ENCODE peak calls at places on chromosome 10, in four cellular contexts. B is fibroblast of lung, L is H9, N is H1. J is an unnamed sample.

GRCh38 chr10:70561051-70561450 is 41.5 kb downstream of the PRF1 start:
- DNase-seq in B (no peak), L (no peak), N (no peak), J (no peak)

GRCh38 chr10:3828404-3829192 is 43.6 kb upstream of the KLF6 start:
- DNase-seq in L (no peak), N (no peak), B (peak), J (peak)

GRCh38 chr10:67788028-67788886 is 49.7 kb downstream of the DNAJC12 start:
- DNase-seq in B (peak), N (peak), L (peak), J (peak)

GRCh38 chr10:5089869-5090268 is 4.3 kb upstream of the AKR1C3 start:
- DNase-seq in L (peak), B (peak), N (no peak), J (peak)

GRCh38 chr10:69446229-69446628 is 5.0 kb upstream of the TSPAN15 start:
- DNase-seq in N (no peak), B (no peak), L (no peak), J (no peak)

GRCh38 chr10:60203993-60204618 is 185.6 kb downstream of the ANK3 start:
- DNase-seq in B (peak), N (no peak), L (no peak), J (peak)

GRCh38 chr10:29862926-29863614 is 196.3 kb downstream of the JCAD start:
- DNase-seq in N (no peak), L (no peak), B (peak), J (peak)

GRCh38 chr10:31101123-31101522 is 69.5 kb upstream of the ZNF438 start:
- DNase-seq in B (peak), N (no peak), L (no peak), J (peak)

GRCh38 chr10:66926841-66927240 is 1.0 kb downstream of the LRRTM3 start:
- DNase-seq in L (no peak), N (no peak), B (no peak), J (no peak)

GRCh38 chr10:12235796-12236195 is 39.8 kb downstream of the CDC123 start:
- DNase-seq in N (no peak), B (peak), L (no peak), J (no peak)

GRCh38 chr10:43389867-43390266 is 18.4 kb downstream of the FXYD4 start:
- DNase-seq in N (no peak), L (no peak), B (no peak), J (no peak)

GRCh38 chr10:84265378-84265777 is 20.5 kb downstream of the RGR start:
- DNase-seq in B (no peak), N (no peak), L (no peak), J (no peak)

DNA sequence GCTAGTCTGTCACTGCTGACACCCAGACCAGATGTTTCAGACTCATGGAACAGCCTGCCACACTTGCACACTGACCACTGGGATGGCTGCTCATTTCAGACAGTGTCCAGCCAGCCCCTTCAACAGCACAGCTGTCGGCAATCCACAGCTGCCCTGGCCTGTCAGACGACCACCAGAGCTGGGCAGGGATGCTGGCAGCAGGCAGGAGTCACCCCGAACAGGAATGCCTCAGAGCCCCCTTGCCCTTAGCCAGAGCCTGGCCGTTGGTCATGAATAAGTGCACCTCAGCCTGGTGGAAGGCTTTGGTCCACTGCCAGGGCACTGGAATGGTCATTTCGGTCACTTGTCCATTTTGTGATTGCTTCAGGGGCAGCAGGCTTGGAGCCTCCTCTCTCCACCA is 149.6 kb upstream of the TCERG1L start:
- DNase-seq in B (no peak), N (no peak), L (no peak), J (no peak)
- H2AFZ ChIP-seq in B (no peak), N (no peak), L (no peak), J (no peak)

GRCh38 chr10:7409045-7409731 is 1.6 kb downstream of the SFMBT2 start:
- DNase-seq in N (no peak), B (peak), L (peak), J (peak)

GRCh38 chr10:7407368-7408002 is 3.3 kb downstream of the SFMBT2 start:
- DNase-seq in B (peak), N (peak), L (peak), J (no peak)

GRCh38 chr10:7409732-7410168 is 1.1 kb downstream of the SFMBT2 start:
- DNase-seq in N (no peak), L (no peak), B (peak), J (no peak)

GRCh38 chr10:7408003-7408493 is 2.8 kb downstream of the SFMBT2 start:
- DNase-seq in L (peak), B (peak), N (peak), J (no peak)

GRCh38 chr10:7408494-7409044 is 2.3 kb downstream of the SFMBT2 start:
- DNase-seq in N (peak), L (peak), B (peak), J (peak)
- H2AFZ ChIP-seq in N (no peak), L (no peak), B (no peak), J (peak)

GRCh38 chr10:101566333-101567164 is 21.5 kb downstream of the POLL start:
- DNase-seq in L (peak), B (peak), N (peak), J (peak)
- H2AFZ ChIP-seq in L (no peak), B (peak), N (no peak), J (peak)

GRCh38 chr10:95443636-95444035 is 117.5 kb downstream of the SORBS1 start:
- DNase-seq in N (no peak), L (no peak), B (no peak), J (no peak)
- H2AFZ ChIP-seq in N (no peak), L (no peak), B (no peak), J (no peak)

DNA sequence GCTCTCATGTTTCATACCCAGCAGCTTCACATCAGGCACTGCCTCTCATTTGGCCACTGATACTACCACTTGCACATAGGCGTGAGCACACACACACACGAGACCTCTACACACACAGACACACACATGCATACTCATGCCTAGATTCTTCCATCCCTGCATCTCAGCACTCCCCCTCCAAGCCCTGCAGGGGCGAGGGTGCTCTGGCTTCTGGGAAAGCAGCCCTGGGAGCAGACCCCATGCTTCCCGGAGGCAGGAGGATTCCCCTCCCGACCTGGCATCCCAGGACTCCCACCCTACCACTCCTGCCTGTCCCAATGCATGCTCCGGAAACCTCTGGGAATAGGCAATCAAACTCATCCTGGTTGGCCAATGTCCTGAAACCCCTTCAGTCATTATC is 89.1 kb upstream of the SMNDC1 start:
- DNase-seq in L (no peak), B (no peak), N (no peak), J (no peak)
- H2AFZ ChIP-seq in L (no peak), B (no peak), N (peak), J (no peak)

GRCh38 chr10:128850647-128851046 is 616.4 kb upstream of the MGMT start:
- DNase-seq in L (no peak), B (no peak), N (peak), J (no peak)
- H2AFZ ChIP-seq in L (no peak), B (no peak), N (no peak), J (no peak)

GRCh38 chr10:50988792-50989191 is 85.5 kb upstream of the PRKG1 start:
- DNase-seq in L (no peak), B (peak), N (no peak), J (peak)
- H2AFZ ChIP-seq in L (no peak), B (no peak), N (no peak), J (no peak)